ENCODE peak calls at places on chromosomes 12 and 14, in ten cellular contexts. One of them, this sample, is unnamed.

GRCh38 chr12:119693006-119693405 is 25.1 kb downstream of the PRKAB1 start:
- DNase-seq in fibroblast of lung: peak; percentile 95
- DNase-seq in ovary: no peak
- DNase-seq in body of pancreas: peak; percentile 62
- DNase-seq in CD4-positive, CD25-positive, alpha-beta regulatory T cell: no peak
- DNase-seq in lower lobe of right lung: no peak
- DNase-seq in mucosa of descending colon: peak; percentile 87
- DNase-seq in CD8-positive, alpha-beta T cell: no peak
- DNase-seq in IMR-90: peak; percentile 90
- DNase-seq in hepatocyte: peak; percentile 85
- DNase-seq in this sample: peak; percentile 62

GRCh38 chr12:2177751-2178150 is 125.0 kb downstream of the CACNA1C start:
- DNase-seq in fibroblast of lung: no peak
- DNase-seq in ovary: no peak
- DNase-seq in body of pancreas: no peak
- DNase-seq in CD4-positive, CD25-positive, alpha-beta regulatory T cell: no peak
- DNase-seq in lower lobe of right lung: no peak
- DNase-seq in mucosa of descending colon: no peak
- DNase-seq in CD8-positive, alpha-beta T cell: no peak
- DNase-seq in IMR-90: no peak
- DNase-seq in hepatocyte: no peak
- DNase-seq in this sample: no peak

GRCh38 chr14:30708157-30708556 is 86.0 kb downstream of the SCFD1 start:
- DNase-seq in fibroblast of lung: no peak
- DNase-seq in ovary: no peak
- DNase-seq in body of pancreas: no peak
- DNase-seq in CD4-positive, CD25-positive, alpha-beta regulatory T cell: no peak
- DNase-seq in lower lobe of right lung: no peak
- DNase-seq in mucosa of descending colon: no peak
- DNase-seq in CD8-positive, alpha-beta T cell: no peak
- DNase-seq in IMR-90: no peak
- DNase-seq in hepatocyte: no peak
- DNase-seq in this sample: no peak

GRCh38 chr14:23660290-23661226 is 24.4 kb downstream of the DHRS2 start:
- DNase-seq in fibroblast of lung: no peak
- DNase-seq in ovary: peak; percentile 64
- DNase-seq in body of pancreas: no peak
- DNase-seq in CD4-positive, CD25-positive, alpha-beta regulatory T cell: no peak
- DNase-seq in lower lobe of right lung: no peak
- DNase-seq in mucosa of descending colon: no peak
- DNase-seq in CD8-positive, alpha-beta T cell: peak; percentile 9
- DNase-seq in IMR-90: no peak
- DNase-seq in hepatocyte: no peak
- DNase-seq in this sample: no peak

GRCh38 chr12:67595365-67595764 is 53.2 kb upstream of the DYRK2 start:
- DNase-seq in fibroblast of lung: no peak
- DNase-seq in ovary: no peak
- DNase-seq in body of pancreas: no peak
- DNase-seq in CD4-positive, CD25-positive, alpha-beta regulatory T cell: no peak
- DNase-seq in lower lobe of right lung: no peak
- DNase-seq in mucosa of descending colon: no peak
- DNase-seq in CD8-positive, alpha-beta T cell: no peak
- DNase-seq in IMR-90: no peak
- DNase-seq in hepatocyte: no peak
- DNase-seq in this sample: no peak

GRCh38 chr14:25049559-25050493 is at the start of gene STXBP6:
- DNase-seq in fibroblast of lung: peak; percentile 61
- DNase-seq in ovary: peak; percentile 75
- DNase-seq in body of pancreas: peak; percentile 87
- DNase-seq in CD4-positive, CD25-positive, alpha-beta regulatory T cell: no peak
- DNase-seq in lower lobe of right lung: peak; percentile 65
- DNase-seq in mucosa of descending colon: peak; percentile 76
- DNase-seq in CD8-positive, alpha-beta T cell: no peak
- DNase-seq in IMR-90: peak; percentile 65
- DNase-seq in hepatocyte: peak; percentile 91
- DNase-seq in this sample: peak; percentile 39

GRCh38 chr12:47767197-47767724 is 5.8 kb upstream of the SLC48A1 start:
- DNase-seq in fibroblast of lung: peak; percentile 60
- DNase-seq in ovary: no peak
- DNase-seq in body of pancreas: peak; percentile 75
- DNase-seq in CD4-positive, CD25-positive, alpha-beta regulatory T cell: peak; percentile 65
- DNase-seq in lower lobe of right lung: peak; percentile 47
- DNase-seq in mucosa of descending colon: peak; percentile 56
- DNase-seq in CD8-positive, alpha-beta T cell: peak; percentile 74
- DNase-seq in IMR-90: peak; percentile 19
- DNase-seq in hepatocyte: peak; percentile 41
- DNase-seq in this sample: no peak

GRCh38 chr14:76267322-76268012 is 108.5 kb upstream of the ESRRB start:
- DNase-seq in fibroblast of lung: peak; percentile 47
- DNase-seq in ovary: peak; percentile 79
- DNase-seq in body of pancreas: peak; percentile 76
- DNase-seq in CD4-positive, CD25-positive, alpha-beta regulatory T cell: no peak
- DNase-seq in lower lobe of right lung: peak; percentile 59
- DNase-seq in mucosa of descending colon: peak; percentile 72
- DNase-seq in CD8-positive, alpha-beta T cell: no peak
- DNase-seq in IMR-90: peak; percentile 21
- DNase-seq in hepatocyte: peak; percentile 56
- DNase-seq in this sample: peak; percentile 73

GRCh38 chr12:69070319-69071090 is 137.5 kb upstream of the CPM start:
- DNase-seq in fibroblast of lung: peak; percentile 79
- DNase-seq in ovary: peak; percentile 52
- DNase-seq in body of pancreas: peak; percentile 73
- DNase-seq in CD4-positive, CD25-positive, alpha-beta regulatory T cell: peak; percentile 57
- DNase-seq in lower lobe of right lung: no peak
- DNase-seq in mucosa of descending colon: peak; percentile 89
- DNase-seq in CD8-positive, alpha-beta T cell: peak; percentile 47
- DNase-seq in IMR-90: peak; percentile 71
- DNase-seq in hepatocyte: peak; percentile 81
- DNase-seq in this sample: peak; percentile 28

GRCh38 chr12:12716845-12717585 is at the start of gene CDKN1B:
- DNase-seq in fibroblast of lung: peak; percentile 96
- DNase-seq in ovary: peak; percentile 95
- DNase-seq in body of pancreas: peak; percentile 95
- DNase-seq in CD4-positive, CD25-positive, alpha-beta regulatory T cell: peak; percentile 91
- DNase-seq in lower lobe of right lung: peak; percentile 96
- DNase-seq in mucosa of descending colon: peak; percentile 92
- DNase-seq in CD8-positive, alpha-beta T cell: peak; percentile 86
- DNase-seq in IMR-90: peak; percentile 94
- DNase-seq in hepatocyte: peak; percentile 96
- DNase-seq in this sample: peak; percentile 94

GRCh38 chr14:20681348-20682126 is 2.8 kb upstream of the RNASE4 start:
- DNase-seq in fibroblast of lung: peak; percentile 90
- DNase-seq in ovary: peak; percentile 86
- DNase-seq in body of pancreas: peak; percentile 92
- DNase-seq in CD4-positive, CD25-positive, alpha-beta regulatory T cell: peak; percentile 90
- DNase-seq in lower lobe of right lung: peak; percentile 84
- DNase-seq in mucosa of descending colon: peak; percentile 87
- DNase-seq in CD8-positive, alpha-beta T cell: peak; percentile 87
- DNase-seq in IMR-90: peak; percentile 87
- DNase-seq in hepatocyte: peak; percentile 94
- DNase-seq in this sample: peak; percentile 84

GRCh38 chr12:2097617-2098016 is 44.8 kb downstream of the CACNA1C start:
- DNase-seq in fibroblast of lung: no peak
- DNase-seq in ovary: no peak
- DNase-seq in body of pancreas: no peak
- DNase-seq in CD4-positive, CD25-positive, alpha-beta regulatory T cell: no peak
- DNase-seq in lower lobe of right lung: no peak
- DNase-seq in mucosa of descending colon: no peak
- DNase-seq in CD8-positive, alpha-beta T cell: no peak
- DNase-seq in IMR-90: no peak
- DNase-seq in hepatocyte: no peak
- DNase-seq in this sample: no peak

GRCh38 chr12:127383281-127383680 is 883.7 kb upstream of the TMEM132C start:
- DNase-seq in fibroblast of lung: no peak
- DNase-seq in ovary: no peak
- DNase-seq in body of pancreas: no peak
- DNase-seq in CD4-positive, CD25-positive, alpha-beta regulatory T cell: no peak
- DNase-seq in lower lobe of right lung: no peak
- DNase-seq in mucosa of descending colon: no peak
- DNase-seq in CD8-positive, alpha-beta T cell: no peak
- DNase-seq in IMR-90: no peak
- DNase-seq in hepatocyte: no peak
- DNase-seq in this sample: no peak

GRCh38 chr14:34365309-34365915 is 96.6 kb downstream of the SPTSSA start:
- DNase-seq in fibroblast of lung: peak; percentile 45
- DNase-seq in ovary: no peak
- DNase-seq in body of pancreas: no peak
- DNase-seq in CD4-positive, CD25-positive, alpha-beta regulatory T cell: no peak
- DNase-seq in lower lobe of right lung: no peak
- DNase-seq in mucosa of descending colon: no peak
- DNase-seq in CD8-positive, alpha-beta T cell: no peak
- DNase-seq in IMR-90: peak; percentile 13
- DNase-seq in hepatocyte: peak; percentile 43
- DNase-seq in this sample: no peak

GRCh38 chr14:31340297-31341063 is 79.9 kb downstream of the HEATR5A start:
- DNase-seq in fibroblast of lung: no peak
- DNase-seq in ovary: no peak
- DNase-seq in body of pancreas: no peak
- DNase-seq in CD4-positive, CD25-positive, alpha-beta regulatory T cell: no peak
- DNase-seq in lower lobe of right lung: no peak
- DNase-seq in mucosa of descending colon: no peak
- DNase-seq in CD8-positive, alpha-beta T cell: no peak
- DNase-seq in IMR-90: peak; percentile 17
- DNase-seq in hepatocyte: no peak
- DNase-seq in this sample: no peak

GRCh38 chr12:116773276-116773731 is 35.2 kb downstream of the RNFT2 start:
- DNase-seq in fibroblast of lung: no peak
- DNase-seq in ovary: no peak
- DNase-seq in body of pancreas: no peak
- DNase-seq in CD4-positive, CD25-positive, alpha-beta regulatory T cell: no peak
- DNase-seq in lower lobe of right lung: no peak
- DNase-seq in mucosa of descending colon: peak; percentile 18
- DNase-seq in CD8-positive, alpha-beta T cell: no peak
- DNase-seq in IMR-90: no peak
- DNase-seq in hepatocyte: no peak
- DNase-seq in this sample: no peak

GRCh38 chr14:105176513-105176912 is 4.6 kb downstream of the NUDT14 start:
- DNase-seq in fibroblast of lung: no peak
- DNase-seq in ovary: no peak
- DNase-seq in body of pancreas: no peak
- DNase-seq in CD4-positive, CD25-positive, alpha-beta regulatory T cell: no peak
- DNase-seq in lower lobe of right lung: no peak
- DNase-seq in mucosa of descending colon: no peak
- DNase-seq in CD8-positive, alpha-beta T cell: no peak
- DNase-seq in IMR-90: no peak
- DNase-seq in hepatocyte: no peak
- DNase-seq in this sample: no peak

GRCh38 chr12:2877959-2878732 is 1.1 kb downstream of the RHNO1 start:
- DNase-seq in fibroblast of lung: peak; percentile 72
- DNase-seq in ovary: peak; percentile 25
- DNase-seq in body of pancreas: no peak
- DNase-seq in CD4-positive, CD25-positive, alpha-beta regulatory T cell: no peak
- DNase-seq in lower lobe of right lung: no peak
- DNase-seq in mucosa of descending colon: no peak
- DNase-seq in CD8-positive, alpha-beta T cell: no peak
- DNase-seq in IMR-90: peak; percentile 53
- DNase-seq in hepatocyte: peak; percentile 45
- DNase-seq in this sample: no peak

GRCh38 chr12:122886161-122886560 is 9.8 kb downstream of the VPS37B start:
- DNase-seq in fibroblast of lung: no peak
- DNase-seq in ovary: no peak
- DNase-seq in body of pancreas: no peak
- DNase-seq in CD4-positive, CD25-positive, alpha-beta regulatory T cell: no peak
- DNase-seq in lower lobe of right lung: no peak
- DNase-seq in mucosa of descending colon: no peak
- DNase-seq in CD8-positive, alpha-beta T cell: no peak
- DNase-seq in IMR-90: no peak
- DNase-seq in hepatocyte: no peak
- DNase-seq in this sample: no peak
- H3K4me1 ChIP-seq in fibroblast of lung: peaks cover 22% of the 10 kb centered on the region
- H3K4me1 ChIP-seq in ovary: peaks cover 18% of the 10 kb centered on the region
- H3K4me1 ChIP-seq in body of pancreas: peaks cover 68% of the 10 kb centered on the region
- H3K4me1 ChIP-seq in CD4-positive, CD25-positive, alpha-beta regulatory T cell: peaks cover 51% of the 10 kb centered on the region
- H3K4me1 ChIP-seq in lower lobe of right lung: peaks cover 90% of the 10 kb centered on the region
- H3K4me1 ChIP-seq in mucosa of descending colon: peaks cover 62% of the 10 kb centered on the region
- H3K4me1 ChIP-seq in CD8-positive, alpha-beta T cell: peaks cover 78% of the 10 kb centered on the region
- H3K4me1 ChIP-seq in IMR-90: peaks cover 25% of the 10 kb centered on the region
- H3K4me1 ChIP-seq in hepatocyte: peaks cover 52% of the 10 kb centered on the region
- H3K4me1 ChIP-seq in this sample: peaks cover 15% of the 10 kb centered on the region

GRCh38 chr12:5523396-5524115 is 91.6 kb downstream of the NTF3 start:
- DNase-seq in fibroblast of lung: no peak
- DNase-seq in ovary: no peak
- DNase-seq in body of pancreas: no peak
- DNase-seq in CD4-positive, CD25-positive, alpha-beta regulatory T cell: no peak
- DNase-seq in lower lobe of right lung: no peak
- DNase-seq in mucosa of descending colon: no peak
- DNase-seq in CD8-positive, alpha-beta T cell: no peak
- DNase-seq in IMR-90: no peak
- DNase-seq in hepatocyte: no peak
- DNase-seq in this sample: no peak
- H3K4me3 ChIP-seq in fibroblast of lung: no peak overlapping the region
- H3K4me3 ChIP-seq in ovary: no peak overlapping the region
- H3K4me3 ChIP-seq in body of pancreas: no peak overlapping the region
- H3K4me3 ChIP-seq in CD4-positive, CD25-positive, alpha-beta regulatory T cell: no peak overlapping the region
- H3K4me3 ChIP-seq in lower lobe of right lung: no peak overlapping the region
- H3K4me3 ChIP-seq in mucosa of descending colon: no peak overlapping the region
- H3K4me3 ChIP-seq in CD8-positive, alpha-beta T cell: no peak overlapping the region
- H3K4me3 ChIP-seq in IMR-90: no peak overlapping the region
- H3K4me3 ChIP-seq in hepatocyte: no peak overlapping the region
- H3K4me3 ChIP-seq in this sample: no peak overlapping the region

GRCh38 chr12:124328116-124328515 is 33.2 kb downstream of the RFLNA start:
- DNase-seq in fibroblast of lung: no peak
- DNase-seq in ovary: no peak
- DNase-seq in body of pancreas: no peak
- DNase-seq in CD4-positive, CD25-positive, alpha-beta regulatory T cell: no peak
- DNase-seq in lower lobe of right lung: no peak
- DNase-seq in mucosa of descending colon: no peak
- DNase-seq in CD8-positive, alpha-beta T cell: no peak
- DNase-seq in IMR-90: no peak
- DNase-seq in hepatocyte: no peak
- DNase-seq in this sample: no peak
- H3K36me3 ChIP-seq in fibroblast of lung: peaks cover 39% of the 10 kb centered on the region
- H3K36me3 ChIP-seq in ovary: no peaks in the 10 kb centered on the region
- H3K36me3 ChIP-seq in body of pancreas: peaks cover 37% of the 10 kb centered on the region
- H3K36me3 ChIP-seq in CD4-positive, CD25-positive, alpha-beta regulatory T cell: peaks cover 55% of the 10 kb centered on the region
- H3K36me3 ChIP-seq in lower lobe of right lung: peaks cover 94% of the 10 kb centered on the region
- H3K36me3 ChIP-seq in mucosa of descending colon: no peaks in the 10 kb centered on the region
- H3K36me3 ChIP-seq in CD8-positive, alpha-beta T cell: peaks cover 30% of the 10 kb centered on the region
- H3K36me3 ChIP-seq in IMR-90: peaks cover 84% of the 10 kb centered on the region
- H3K36me3 ChIP-seq in hepatocyte: no peaks in the 10 kb centered on the region
- H3K36me3 ChIP-seq in this sample: no peaks in the 10 kb centered on the region

DNA sequence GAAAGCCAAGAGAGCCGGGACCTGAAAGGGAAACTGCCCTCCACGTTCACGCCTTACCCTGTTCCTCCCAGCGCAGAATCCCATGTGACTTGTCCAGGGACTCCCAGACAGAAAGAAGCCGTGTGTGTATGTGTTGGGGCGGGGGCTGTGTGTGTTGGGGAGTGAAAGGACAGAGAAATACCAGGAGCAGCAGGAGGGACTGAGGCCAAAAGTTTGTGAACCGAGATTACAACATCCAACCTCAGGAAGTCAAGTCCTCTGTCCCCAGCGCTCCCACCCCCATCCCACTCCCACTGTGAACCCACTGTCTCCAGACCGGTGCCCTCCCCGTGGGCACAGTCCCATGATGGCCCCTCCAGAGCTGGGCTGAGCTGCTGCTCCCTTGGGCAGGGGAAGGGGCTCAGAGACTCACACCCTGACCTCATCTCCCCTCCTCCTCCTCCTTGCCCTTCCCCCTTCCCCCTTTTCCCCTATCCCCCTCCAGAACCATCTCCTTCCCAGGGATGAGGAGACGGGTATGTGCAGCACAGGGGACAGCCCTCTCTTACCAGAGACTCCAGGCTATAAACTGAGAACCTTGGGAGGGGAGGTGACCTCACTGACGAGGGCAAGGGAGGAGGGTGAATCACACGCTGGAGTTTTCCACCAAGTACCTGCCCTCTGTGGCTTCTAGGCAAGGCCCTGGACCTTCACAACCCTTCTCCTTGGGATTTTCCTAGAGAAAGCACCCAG is at the start of gene SLC6A12:
- DNase-seq in fibroblast of lung: no peak
- DNase-seq in ovary: no peak
- DNase-seq in body of pancreas: no peak
- DNase-seq in CD4-positive, CD25-positive, alpha-beta regulatory T cell: no peak
- DNase-seq in lower lobe of right lung: no peak
- DNase-seq in mucosa of descending colon: no peak
- DNase-seq in CD8-positive, alpha-beta T cell: no peak
- DNase-seq in IMR-90: no peak
- DNase-seq in hepatocyte: no peak
- DNase-seq in this sample: no peak
- H3K4me1 ChIP-seq in fibroblast of lung: no peaks in the 10 kb centered on the region
- H3K4me1 ChIP-seq in ovary: no peaks in the 10 kb centered on the region
- H3K4me1 ChIP-seq in body of pancreas: peaks cover 45% of the 10 kb centered on the region
- H3K4me1 ChIP-seq in CD4-positive, CD25-positive, alpha-beta regulatory T cell: peaks cover 4% of the 10 kb centered on the region
- H3K4me1 ChIP-seq in lower lobe of right lung: peaks cover 13% of the 10 kb centered on the region
- H3K4me1 ChIP-seq in mucosa of descending colon: peaks cover 19% of the 10 kb centered on the region
- H3K4me1 ChIP-seq in CD8-positive, alpha-beta T cell: no peaks in the 10 kb centered on the region
- H3K4me1 ChIP-seq in IMR-90: peaks cover 2% of the 10 kb centered on the region
- H3K4me1 ChIP-seq in hepatocyte: peaks cover 11% of the 10 kb centered on the region
- H3K4me1 ChIP-seq in this sample: no peaks in the 10 kb centered on the region

This sample was measured in uterus.